ENCODE peak calls at places on chromosomes 11 and 22, in seven cellular contexts. X is psoas muscle; M is CD8-positive, alpha-beta T cell; Z is GM23338; U is iPS DF 6.9; Y is fibroblast of lung; D is pancreas. L is an unnamed sample.

GRCh38 chr22:29306175-29306829 is at the start of gene GAS2L1:
- DNase-seq in X (peak; percentile 93), M (peak; percentile 37), Z (peak; percentile 80), U (no peak), Y (peak; percentile 80), D (peak; percentile 81), L (peak; percentile 82)

GRCh38 chr11:35238882-35239281 is 99.9 kb downstream of the CD44 start:
- DNase-seq in X (no peak), M (no peak), Z (no peak), U (no peak), Y (no peak), D (no peak), L (no peak)

GRCh38 chr22:31846161-31847115 is 92.6 kb downstream of the DEPDC5 start:
- DNase-seq in X (no peak), M (no peak), Z (peak; percentile 49), U (no peak), Y (peak; percentile 84), D (no peak), L (no peak)

GRCh38 chr22:30856699-30857098 is 111.9 kb downstream of the MORC2 start:
- DNase-seq in X (no peak), M (no peak), Z (no peak), U (no peak), Y (no peak), D (no peak), L (no peak)

GRCh38 chr11:86670179-86670578 is 2.2 kb downstream of the ME3 start:
- DNase-seq in X (no peak), M (no peak), Z (no peak), U (no peak), Y (peak; percentile 90), D (no peak), L (no peak)

GRCh38 chr11:130592056-130592455 is 143.6 kb downstream of the ADAMTS15 start:
- DNase-seq in X (no peak), M (no peak), Z (no peak), U (no peak), Y (peak; percentile 32), D (no peak), L (no peak)

GRCh38 chr11:14454861-14455632 is 44.6 kb downstream of the COPB1 start:
- DNase-seq in X (no peak), M (no peak), Z (peak; percentile 54), U (no peak), Y (peak; percentile 63), D (no peak), L (no peak)

GRCh38 chr11:61671527-61671926 is 8.7 kb upstream of the DAGLA start:
- DNase-seq in X (peak; percentile 42), M (no peak), Z (peak; percentile 75), U (no peak), Y (no peak), D (peak; percentile 84), L (no peak)

GRCh38 chr11:67404515-67405195 is 772 bp downstream of the TBC1D10C start:
- DNase-seq in X (no peak), M (peak; percentile 67), Z (no peak), U (no peak), Y (no peak), D (no peak), L (no peak)

GRCh38 chr11:6563667-6564066 is 39.7 kb downstream of the RRP8 start:
- DNase-seq in X (no peak), M (no peak), Z (no peak), U (no peak), Y (no peak), D (no peak), L (no peak)

GRCh38 chr11:46235777-46236688 is 41.4 kb upstream of the CREB3L1 start:
- DNase-seq in X (no peak), M (no peak), Z (no peak), U (no peak), Y (peak; percentile 43), D (no peak), L (no peak)

GRCh38 chr11:94526645-94527438 is 14.6 kb downstream of the C11orf97 start:
- DNase-seq in X (no peak), M (no peak), Z (no peak), U (no peak), Y (no peak), D (no peak), L (no peak)

GRCh38 chr11:3134218-3134621 is 30.9 kb downstream of the OSBPL5 start:
- DNase-seq in X (no peak), M (no peak), Z (no peak), U (no peak), Y (no peak), D (no peak), L (no peak)

GRCh38 chr11:36485296-36485870 is 24.7 kb downstream of the TRAF6 start:
- DNase-seq in X (no peak), M (no peak), Z (no peak), U (no peak), Y (no peak), D (no peak), L (no peak)

GRCh38 chr22:39527481-39527961 is 5.0 kb downstream of the RPS19BP1 start:
- DNase-seq in X (peak; percentile 19), M (no peak), Z (peak; percentile 51), U (no peak), Y (no peak), D (no peak), L (no peak)

GRCh38 chr11:118194835-118195627 is 18.6 kb upstream of the SCN2B start:
- DNase-seq in X (peak; percentile 91), M (no peak), Z (no peak), U (no peak), Y (peak; percentile 87), D (peak; percentile 91), L (peak; percentile 91)

GRCh38 chr22:25053153-25053805 is 100.8 kb downstream of the KIAA1671 start:
- DNase-seq in X (no peak), M (no peak), Z (no peak), U (no peak), Y (no peak), D (no peak), L (no peak)

GRCh38 chr11:36469881-36470802 is 39.9 kb downstream of the TRAF6 start:
- DNase-seq in X (no peak), M (no peak), Z (no peak), U (no peak), Y (peak; percentile 37), D (no peak), L (no peak)

GRCh38 chr11:75380245-75380644 is 19.1 kb upstream of the RPS3 start:
- DNase-seq in X (no peak), M (no peak), Z (no peak), U (no peak), Y (no peak), D (no peak), L (no peak)
- H3K27ac ChIP-seq in X (no peak overlapping the region), M (no peak overlapping the region), Z (no peak overlapping the region), U (no peak overlapping the region), Y (no peak overlapping the region), D (no peak overlapping the region), L (no peak overlapping the region)

DNA sequence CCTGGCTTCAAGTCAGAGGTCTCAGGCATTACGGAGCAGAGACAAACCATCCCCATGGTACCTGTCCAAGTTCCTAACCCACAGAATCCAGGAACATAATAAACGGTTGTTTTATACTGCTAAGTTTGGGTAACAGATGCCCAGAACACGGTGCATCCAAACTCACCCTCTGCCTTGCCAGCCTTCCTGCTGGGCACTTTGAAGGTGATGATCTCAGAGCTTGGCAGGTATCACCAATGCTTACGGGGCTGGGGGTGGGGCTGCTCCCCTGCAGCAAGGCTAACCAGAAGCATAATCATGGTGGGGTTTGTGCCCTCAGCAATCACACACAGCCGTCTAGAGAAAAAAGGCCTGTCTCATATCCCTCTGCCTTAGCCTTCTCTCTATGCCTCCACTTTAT is 27.1 kb downstream of the DKK3 start:
- DNase-seq in X (no peak), M (no peak), Z (no peak), U (no peak), Y (no peak), D (no peak), L (no peak)
- H3K4me1 ChIP-seq in X (peaks cover 20% of the 10 kb centered on the region), M (no peaks in the 10 kb centered on the region), Z (peaks cover 13% of the 10 kb centered on the region), U (peaks cover 5% of the 10 kb centered on the region), Y (peaks cover 83% of the 10 kb centered on the region), D (peaks cover 5% of the 10 kb centered on the region), L (peaks cover 34% of the 10 kb centered on the region)

GRCh38 chr22:22925795-22926358 is 38.3 kb downstream of the IGLL5 start:
- DNase-seq in X (no peak), M (no peak), Z (peak; percentile 15), U (no peak), Y (no peak), D (no peak), L (no peak)

GRCh38 chr22:22928666-22929380 is 41.2 kb downstream of the IGLL5 start:
- DNase-seq in X (peak; percentile 56), M (peak; percentile 60), Z (no peak), U (no peak), Y (peak; percentile 27), D (peak; percentile 32), L (no peak)

GRCh38 chr22:22926359-22927195 is 39.0 kb downstream of the IGLL5 start:
- DNase-seq in X (no peak), M (no peak), Z (no peak), U (no peak), Y (no peak), D (no peak), L (no peak)

GRCh38 chr22:22927888-22928665 is 40.5 kb downstream of the IGLL5 start:
- DNase-seq in X (peak; percentile 22), M (no peak), Z (no peak), U (no peak), Y (peak; percentile 3), D (no peak), L (no peak)

GRCh38 chr22:22927196-22927887 is 39.7 kb downstream of the IGLL5 start:
- DNase-seq in X (peak; percentile 36), M (no peak), Z (no peak), U (no peak), Y (no peak), D (no peak), L (no peak)
- H3K27ac ChIP-seq in X (no peak overlapping the region), M (no peak overlapping the region), Z (no peak overlapping the region), U (no peak overlapping the region), Y (no peak overlapping the region), D (no peak overlapping the region), L (no peak overlapping the region)

GRCh38 chr11:114132427-114132826 is 72.9 kb downstream of the ZBTB16 start:
- DNase-seq in X (no peak), M (no peak), Z (no peak), U (no peak), Y (no peak), D (no peak), L (no peak)

GRCh38 chr11:114134870-114135269 is 75.4 kb downstream of the ZBTB16 start:
- DNase-seq in X (no peak), M (no peak), Z (no peak), U (no peak), Y (peak; percentile 91), D (no peak), L (no peak)

GRCh38 chr11:114131366-114131963 is 72.0 kb downstream of the ZBTB16 start:
- DNase-seq in X (no peak), M (no peak), Z (no peak), U (no peak), Y (no peak), D (no peak), L (no peak)

GRCh38 chr11:114133548-114134329 is 74.2 kb downstream of the ZBTB16 start:
- DNase-seq in X (no peak), M (no peak), Z (no peak), U (no peak), Y (peak; percentile 39), D (no peak), L (peak; percentile 62)

DNA sequence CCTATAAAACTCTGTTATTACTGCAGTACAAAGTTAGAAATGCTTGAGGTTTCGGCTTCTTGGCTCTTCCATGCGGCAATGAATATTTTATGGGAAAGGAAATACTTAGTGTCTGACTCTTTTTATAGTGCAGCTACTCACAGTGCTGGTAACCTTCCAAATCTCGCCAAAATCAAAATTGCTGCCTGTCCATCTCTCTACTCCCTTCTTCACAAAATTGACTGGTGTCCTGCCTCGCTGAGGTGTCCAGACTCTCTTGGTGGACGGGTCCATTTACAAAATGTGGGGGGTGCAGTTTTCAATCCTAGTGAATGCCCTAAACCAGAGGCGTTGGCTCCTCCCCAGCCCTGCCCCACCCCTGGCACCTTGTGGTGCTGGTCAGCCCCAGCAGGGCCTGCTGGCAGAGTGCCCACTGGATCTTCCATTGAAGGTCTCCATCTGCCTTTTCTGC is 73.5 kb downstream of the ZBTB16 start:
- DNase-seq in X (peak; percentile 78), M (no peak), Z (no peak), U (no peak), Y (peak; percentile 61), D (no peak), L (peak; percentile 69)
- H3K4me1 ChIP-seq in X (peaks cover 100% of the 10 kb centered on the region), M (no peaks in the 10 kb centered on the region), Z (no peaks in the 10 kb centered on the region), U (no peaks in the 10 kb centered on the region), Y (no peaks in the 10 kb centered on the region), D (peaks cover 38% of the 10 kb centered on the region), L (peaks cover 100% of the 10 kb centered on the region)